ENCODE peak calls at places on chromosome 21, in eight cellular contexts. X, L, R, J, E, I, S and N are unnamed samples.

GRCh38 chr21:33374080-33374873 is 28.9 kb upstream of the IFNGR2 start:
- DNase-seq in I (no peak), L (peak), E (peak), R (no peak), S (no peak), X (peak), J (peak), N (peak)

GRCh38 chr21:36159356-36159921 is 2.8 kb downstream of the DOP1B start:
- DNase-seq in L (no peak), X (no peak), R (no peak), I (no peak), E (no peak), S (no peak), J (peak), N (no peak)

GRCh38 chr21:20013851-20014250 is 984.4 kb upstream of the NCAM2 start:
- DNase-seq in E (no peak), R (no peak), X (no peak), J (no peak), L (no peak), S (no peak), I (no peak), N (no peak)

GRCh38 chr21:31142600-31142999 is 104.3 kb upstream of the KRTAP19-8 start:
- DNase-seq in R (no peak), S (no peak), E (no peak), L (peak), J (peak), I (no peak), X (no peak), N (no peak)

GRCh38 chr21:45040739-45041138 is 33.6 kb upstream of the ADARB1 start:
- DNase-seq in J (no peak), I (no peak), L (no peak), E (no peak), X (no peak), S (no peak), R (no peak), N (no peak)

GRCh38 chr21:18521204-18521603 is 117.6 kb upstream of the TMPRSS15 start:
- DNase-seq in R (no peak), L (no peak), X (no peak), I (no peak), E (no peak), S (no peak), J (no peak), N (no peak)

GRCh38 chr21:33212159-33212851 is 17.4 kb upstream of the IFNAR2 start:
- DNase-seq in I (no peak), X (peak), S (no peak), R (no peak), L (no peak), E (no peak), J (peak), N (no peak)

GRCh38 chr21:16072692-16073091 is 342.9 kb downstream of the USP25 start:
- DNase-seq in X (peak), S (no peak), R (no peak), J (peak), E (no peak), L (no peak), I (no peak), N (no peak)

GRCh38 chr21:33939224-33939623 is 23.6 kb upstream of the ATP5PO start:
- DNase-seq in X (peak), E (no peak), I (no peak), S (no peak), R (no peak), L (no peak), J (no peak), N (no peak)

GRCh38 chr21:44765231-44766013 is 36.2 kb downstream of the UBE2G2 start:
- DNase-seq in I (no peak), E (no peak), S (no peak), J (no peak), R (no peak), L (no peak), X (no peak), N (no peak)

GRCh38 chr21:46517361-46517760 is 58.7 kb downstream of the DIP2A start:
- DNase-seq in S (no peak), X (no peak), R (no peak), E (no peak), I (no peak), J (no peak), L (peak), N (no peak)

GRCh38 chr21:25296239-25296638 is 311.0 kb downstream of the MRPL39 start:
- DNase-seq in E (no peak), R (no peak), S (no peak), I (no peak), J (no peak), X (no peak), L (no peak), N (no peak)

GRCh38 chr21:45852886-45853400 is 128.6 kb upstream of the COL6A1 start:
- DNase-seq in S (no peak), J (no peak), I (no peak), E (no peak), L (no peak), R (no peak), X (no peak), N (no peak)

GRCh38 chr21:14956826-14957225 is 108.0 kb downstream of the NRIP1 start:
- DNase-seq in J (no peak), E (no peak), R (no peak), I (no peak), X (peak), S (no peak), L (peak), N (no peak)

GRCh38 chr21:41895643-41896493 is 16.7 kb upstream of the PRDM15 start:
- DNase-seq in J (no peak), X (peak), E (peak), L (no peak), S (no peak), I (no peak), R (no peak), N (no peak)

GRCh38 chr21:25639922-25640670 is 1.0 kb downstream of the JAM2 start:
- DNase-seq in S (no peak), J (no peak), I (peak), X (no peak), R (peak), E (peak), L (no peak), N (no peak)

GRCh38 chr21:35208810-35209517 is 159.9 kb upstream of the RUNX1 start:
- DNase-seq in X (peak), S (no peak), L (no peak), I (no peak), E (no peak), J (no peak), R (no peak), N (no peak)